ENCODE peak calls at places on chromosomes 1 and 21, in seven cellular contexts. I, T, N, P, K, F and V are unnamed samples.

GRCh38 chr21:33940846-33941245 is 25.2 kb upstream of the ATP5PO start:
- DNase-seq in I (no peak), F (no peak), T (no peak), P (no peak), K (no peak), N (no peak), V (no peak)

GRCh38 chr1:2921970-2922686 is 99.1 kb upstream of the ACTRT2 start:
- DNase-seq in I (peak; percentile 35), N (no peak), P (no peak), K (no peak), F (no peak), T (peak; percentile 47), V (no peak)

GRCh38 chr1:8351693-8352470 is 34.0 kb downstream of the SLC45A1 start:
- DNase-seq in N (no peak), K (no peak), I (no peak), P (peak; percentile 71), T (no peak), F (no peak), V (peak; percentile 51)

GRCh38 chr21:36828208-36828607 is 129.3 kb downstream of the SIM2 start:
- DNase-seq in N (no peak), I (no peak), P (no peak), T (no peak), F (no peak), K (no peak), V (no peak)

GRCh38 chr1:173436831-173437428 is 40.2 kb upstream of the PRDX6 start:
- DNase-seq in P (no peak), T (no peak), F (no peak), I (no peak), N (no peak), K (no peak), V (no peak)

GRCh38 chr1:92502247-92502646 is 15.5 kb upstream of the GFI1 start:
- DNase-seq in I (no peak), P (peak; percentile 44), K (peak; percentile 82), N (no peak), T (no peak), F (no peak), V (no peak)

GRCh38 chr1:223712856-223713494 is 636 bp downstream of the CAPN2 start:
- DNase-seq in P (no peak), N (no peak), K (no peak), T (no peak), F (no peak), I (peak; percentile 45), V (no peak)

GRCh38 chr21:42763578-42764442 is 110.4 kb downstream of the PDE9A start:
- DNase-seq in K (peak; percentile 75), T (no peak), N (no peak), I (no peak), F (no peak), P (no peak), V (peak; percentile 13)

GRCh38 chr1:38526046-38526445 is 333.5 kb downstream of the RRAGC start:
- DNase-seq in N (no peak), T (no peak), F (no peak), K (no peak), I (no peak), P (no peak), V (no peak)

GRCh38 chr1:47562799-47563198 is 125.0 kb downstream of the FOXD2 start:
- DNase-seq in K (no peak), F (no peak), T (no peak), P (no peak), I (no peak), N (no peak), V (no peak)

GRCh38 chr1:9842781-9843575 is 19.2 kb upstream of the CLSTN1 start:
- DNase-seq in K (no peak), N (no peak), F (no peak), I (no peak), T (no peak), P (no peak), V (no peak)

GRCh38 chr1:28417441-28418277 is 48.1 kb downstream of the PHACTR4 start:
- DNase-seq in T (peak; percentile 9), F (no peak), N (no peak), K (peak; percentile 83), I (peak; percentile 6), P (peak; percentile 95), V (peak; percentile 9)

GRCh38 chr1:52629667-52630066 is 3.3 kb upstream of the SHISAL2A start:
- DNase-seq in N (no peak), K (no peak), F (no peak), I (no peak), T (no peak), P (no peak), V (no peak)